ENCODE peak calls at places on chromosomes 13 and 19, in four cellular contexts. O is HepG2, T is K562, J is GM12878. B is an unnamed sample.

GRCh38 chr13:112957295-112957677 is 11.7 kb upstream of the MCF2L start:
- DNase-seq in O (no peak), T (no peak), J (no peak), B (no peak)

GRCh38 chr13:53411443-53411842 is 382.8 kb downstream of the OLFM4 start:
- DNase-seq in O (no peak), T (no peak), J (no peak), B (no peak)

GRCh38 chr13:104773775-104774174 is 1707.6 kb upstream of the SLC10A2 start:
- DNase-seq in O (peak), T (no peak), J (peak), B (peak)

GRCh38 chr13:99926014-99926731 is 45.4 kb downstream of the ZIC5 start:
- DNase-seq in O (no peak), T (no peak), J (no peak), B (peak)

GRCh38 chr13:35144496-35144895 is 202.4 kb downstream of the NBEA start:
- DNase-seq in O (no peak), T (no peak), J (no peak), B (no peak)

GRCh38 chr19:1950640-1951039 is 9.7 kb downstream of the CSNK1G2 start:
- DNase-seq in O (no peak), T (no peak), J (no peak), B (no peak)

GRCh38 chr19:55618426-55618825 is 5.9 kb downstream of the ZNF784 start:
- DNase-seq in O (no peak), T (no peak), J (no peak), B (no peak)

GRCh38 chr19:4673216-4673615 is 3.1 kb upstream of the MYDGF start:
- DNase-seq in O (no peak), T (no peak), J (no peak), B (no peak)

DNA sequence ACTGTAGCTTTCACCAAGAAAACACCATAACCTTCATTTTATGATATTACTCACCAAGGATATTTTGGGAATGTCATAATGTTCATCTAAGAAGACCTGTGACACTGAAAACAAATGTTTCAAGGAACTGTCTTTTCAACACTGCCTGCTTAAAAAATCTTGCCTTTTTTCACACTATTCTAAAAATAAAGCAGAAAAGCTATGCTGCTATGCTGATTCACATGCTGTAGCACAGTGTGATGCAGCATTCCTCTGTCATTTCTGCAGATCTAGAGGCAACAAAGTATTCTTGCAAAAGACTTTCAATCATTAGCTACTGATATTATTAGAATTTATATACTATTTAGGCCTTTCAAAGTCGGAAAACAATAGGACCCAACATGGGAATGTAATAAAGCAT is 525.7 kb downstream of the UQCRFS1 start:
- DNase-seq in O (no peak), T (no peak), J (no peak), B (no peak)
- TF ChIP-seq FOXK2 in O (no peak), T (no peak), J (no peak), B (no peak)

GRCh38 chr13:29801102-29801501 is 49.3 kb downstream of the UBL3 start:
- DNase-seq in O (no peak), T (no peak), J (no peak), B (no peak)

GRCh38 chr13:29801737-29802305 is 48.6 kb downstream of the UBL3 start:
- DNase-seq in O (no peak), T (no peak), J (no peak), B (no peak)

GRCh38 chr13:29800687-29801086 is 49.7 kb downstream of the UBL3 start:
- DNase-seq in O (no peak), T (no peak), J (no peak), B (no peak)

GRCh38 chr13:29803221-29803620 is 47.2 kb downstream of the UBL3 start:
- DNase-seq in O (no peak), T (no peak), J (no peak), B (no peak)

DNA sequence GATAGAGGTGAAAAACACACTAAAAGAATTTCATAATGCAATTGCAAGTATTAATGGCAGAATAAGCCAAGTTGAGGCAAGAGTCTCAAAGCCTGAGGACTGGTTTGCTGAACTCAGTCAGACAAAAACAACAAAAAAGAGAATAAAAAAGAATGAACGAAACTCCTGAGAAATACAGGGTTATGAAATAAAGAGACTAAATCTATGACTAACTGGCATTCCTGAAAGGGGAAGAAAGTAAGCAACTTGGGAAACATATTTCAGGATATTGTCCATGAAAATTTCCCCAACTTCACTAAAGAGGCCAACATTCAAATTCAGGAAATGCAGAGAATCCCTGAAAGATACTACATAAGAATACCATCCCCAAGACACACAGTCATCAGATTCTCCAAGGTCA is 47.8 kb downstream of the UBL3 start:
- DNase-seq in O (no peak), T (no peak), J (no peak), B (no peak)
- TF ChIP-seq FOXK2 in O (no peak), T (no peak), J (no peak), B (no peak)

DNA sequence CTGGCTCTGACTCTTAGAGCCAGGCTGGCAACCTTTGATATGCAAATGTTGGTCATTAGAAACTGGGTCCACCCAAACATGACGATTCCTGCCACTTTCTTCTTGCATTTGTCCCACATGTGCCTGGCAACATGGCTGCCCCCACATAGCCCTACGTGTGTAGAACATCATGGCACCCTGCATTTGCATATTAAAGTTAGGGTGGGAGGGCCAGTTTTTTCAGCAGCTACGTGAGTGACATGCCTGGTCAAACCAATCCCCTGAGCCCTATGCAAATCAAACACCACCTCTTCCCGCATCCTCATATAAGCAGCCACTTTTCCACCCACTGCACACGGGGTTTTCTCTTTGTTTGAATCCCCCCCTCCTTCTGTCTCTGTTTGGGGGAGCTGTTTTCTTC is 95.0 kb downstream of the LIG4 start:
- DNase-seq in O (no peak), T (no peak), J (no peak), B (no peak)
- TF ChIP-seq FOXK2 in O (no peak), T (no peak), J (no peak), B (no peak)

GRCh38 chr19:45508681-45508930 is 1.3 kb downstream of the VASP start:
- DNase-seq in O (no peak), T (no peak), J (no peak), B (no peak)

GRCh38 chr19:45506991-45507863 is at the start of gene VASP:
- DNase-seq in O (peak), T (peak), J (peak), B (peak)

GRCh38 chr19:45509692-45510015 is 2.4 kb downstream of the VASP start:
- DNase-seq in O (no peak), T (no peak), J (no peak), B (no peak)

GRCh38 chr19:45508931-45509691 is 1.8 kb downstream of the VASP start:
- DNase-seq in O (peak), T (peak), J (peak), B (peak)

DNA sequence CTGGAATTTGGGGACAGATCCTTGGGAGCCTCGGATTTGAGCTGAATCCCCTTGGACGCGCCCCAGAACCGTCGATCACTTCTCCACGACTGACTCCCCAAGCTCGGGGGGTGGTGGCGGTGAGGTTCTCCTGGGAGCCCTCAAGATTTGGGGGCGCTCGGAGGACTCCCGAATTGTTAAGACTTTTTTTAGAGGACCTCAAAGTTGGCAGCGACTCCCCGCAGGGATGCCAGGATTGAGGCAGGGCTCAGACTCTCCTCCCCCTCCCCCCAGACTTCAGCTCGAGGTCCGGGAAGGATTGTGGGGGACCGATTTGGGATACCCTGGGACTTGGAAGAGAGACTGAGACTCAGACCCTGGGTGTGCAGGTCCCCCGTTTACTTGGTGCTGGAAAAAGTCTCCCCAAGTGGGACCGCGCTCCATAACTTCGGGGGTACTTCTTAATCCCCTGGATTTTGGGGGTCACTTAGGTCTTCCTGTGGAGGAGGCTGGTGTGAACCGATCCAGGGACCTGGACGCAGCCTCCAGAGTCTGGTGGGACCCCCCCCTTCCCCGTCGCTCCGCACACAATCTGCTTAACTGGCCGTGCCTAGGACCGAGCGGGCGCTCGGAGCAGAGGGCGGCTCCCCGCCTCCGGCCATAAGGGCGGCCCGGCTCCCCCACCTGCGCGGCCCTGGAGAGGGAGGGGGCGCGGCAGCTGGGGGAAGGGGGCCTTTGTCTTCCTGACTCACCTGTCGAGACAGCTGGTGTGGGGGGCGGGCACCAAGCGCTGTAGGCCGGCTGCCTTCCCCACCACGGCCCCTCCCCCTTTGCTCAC is 793 bp downstream of the VASP start:
- DNase-seq in O (no peak), T (no peak), J (no peak), B (no peak)
- TF ChIP-seq FOXK2 in O (no peak), T (no peak), J (no peak), B (no peak)

B was measured in HEK293T.